ENCODE peak calls at places on chromosomes 12 and 14, in eight cellular contexts. R is pancreas; S is PC-9; E is adrenal gland; N is heart right ventricle; Y is choroid plexus epithelial cell; O is CD8-positive, alpha-beta T cell; W is tibial artery. X is an unnamed sample.

GRCh38 chr14:22497144-22497423 is 91.9 kb downstream of the DAD1 start:
- DNase-seq in R (no peak), S (no peak), E (no peak), N (no peak), Y (no peak), O (no peak), W (no peak), X (no peak)

GRCh38 chr12:59403259-59403932 is 192.4 kb upstream of the SLC16A7 start:
- DNase-seq in R (peak; percentile 26), S (no peak), E (peak; percentile 45), N (peak; percentile 41), Y (peak; percentile 83), O (peak; percentile 27), W (peak; percentile 65), X (peak; percentile 61)

GRCh38 chr12:102061096-102061555 is 665 bp downstream of the WASHC3 start:
- DNase-seq in R (no peak), S (peak; percentile 44), E (no peak), N (no peak), Y (peak; percentile 38), O (peak; percentile 18), W (no peak), X (peak; percentile 60)

GRCh38 chr14:53979747-53980642 is 23.4 kb upstream of the BMP4 start:
- DNase-seq in R (no peak), S (peak; percentile 44), E (peak; percentile 81), N (no peak), Y (peak; percentile 24), O (no peak), W (peak; percentile 28), X (no peak)

GRCh38 chr14:65258391-65258790 is 154.1 kb upstream of the FUT8 start:
- DNase-seq in R (no peak), S (peak; percentile 98), E (no peak), N (no peak), Y (peak; percentile 79), O (no peak), W (no peak), X (peak; percentile 77)

GRCh38 chr14:55084648-55085441 is 33.4 kb downstream of the MAPK1IP1L start:
- DNase-seq in R (no peak), S (no peak), E (no peak), N (no peak), Y (no peak), O (no peak), W (no peak), X (no peak)

GRCh38 chr14:37901978-37902377 is 305.7 kb upstream of the SSTR1 start:
- DNase-seq in R (no peak), S (no peak), E (no peak), N (peak; percentile 66), Y (peak; percentile 54), O (no peak), W (peak; percentile 32), X (no peak)

GRCh38 chr12:104708891-104709290 is 249.2 kb downstream of the SLC41A2 start:
- DNase-seq in R (no peak), S (no peak), E (no peak), N (no peak), Y (no peak), O (no peak), W (no peak), X (no peak)

GRCh38 chr12:89353188-89353822 is 1.0 kb upstream of the DUSP6 start:
- DNase-seq in R (peak; percentile 87), S (peak; percentile 55), E (peak; percentile 69), N (peak; percentile 65), Y (peak; percentile 77), O (peak; percentile 32), W (peak; percentile 61), X (no peak)

GRCh38 chr14:68020493-68020892 is 200.9 kb downstream of the RAD51B start:
- DNase-seq in R (no peak), S (no peak), E (no peak), N (no peak), Y (no peak), O (no peak), W (no peak), X (no peak)

GRCh38 chr14:69129264-69129880 is 23.5 kb downstream of the DCAF5 start:
- DNase-seq in R (peak; percentile 49), S (peak; percentile 60), E (peak; percentile 80), N (peak; percentile 76), Y (peak; percentile 94), O (peak; percentile 78), W (peak; percentile 55), X (peak; percentile 75)

GRCh38 chr12:99771659-99772058 is 124.1 kb downstream of the GARIN6 start:
- DNase-seq in R (no peak), S (no peak), E (no peak), N (no peak), Y (no peak), O (no peak), W (no peak), X (no peak)

GRCh38 chr12:50618864-50619609 is 114.3 kb downstream of the DIP2B start:
- DNase-seq in R (no peak), S (peak; percentile 98), E (no peak), N (no peak), Y (peak; percentile 74), O (no peak), W (no peak), X (peak; percentile 88)

GRCh38 chr12:118292836-118293235 is 79.9 kb downstream of the TAOK3 start:
- DNase-seq in R (no peak), S (no peak), E (no peak), N (no peak), Y (no peak), O (no peak), W (no peak), X (no peak)

GRCh38 chr12:124149287-124149686 is 145.6 kb upstream of the RFLNA start:
- DNase-seq in R (no peak), S (no peak), E (no peak), N (no peak), Y (no peak), O (no peak), W (no peak), X (no peak)

GRCh38 chr14:77646907-77647306 is 30.5 kb upstream of the SPTLC2 start:
- DNase-seq in R (no peak), S (no peak), E (no peak), N (no peak), Y (no peak), O (no peak), W (no peak), X (no peak)

GRCh38 chr12:55929306-55929791 is 1.6 kb upstream of the DGKA start:
- DNase-seq in R (no peak), S (no peak), E (no peak), N (peak; percentile 11), Y (no peak), O (peak; percentile 88), W (no peak), X (no peak)

DNA sequence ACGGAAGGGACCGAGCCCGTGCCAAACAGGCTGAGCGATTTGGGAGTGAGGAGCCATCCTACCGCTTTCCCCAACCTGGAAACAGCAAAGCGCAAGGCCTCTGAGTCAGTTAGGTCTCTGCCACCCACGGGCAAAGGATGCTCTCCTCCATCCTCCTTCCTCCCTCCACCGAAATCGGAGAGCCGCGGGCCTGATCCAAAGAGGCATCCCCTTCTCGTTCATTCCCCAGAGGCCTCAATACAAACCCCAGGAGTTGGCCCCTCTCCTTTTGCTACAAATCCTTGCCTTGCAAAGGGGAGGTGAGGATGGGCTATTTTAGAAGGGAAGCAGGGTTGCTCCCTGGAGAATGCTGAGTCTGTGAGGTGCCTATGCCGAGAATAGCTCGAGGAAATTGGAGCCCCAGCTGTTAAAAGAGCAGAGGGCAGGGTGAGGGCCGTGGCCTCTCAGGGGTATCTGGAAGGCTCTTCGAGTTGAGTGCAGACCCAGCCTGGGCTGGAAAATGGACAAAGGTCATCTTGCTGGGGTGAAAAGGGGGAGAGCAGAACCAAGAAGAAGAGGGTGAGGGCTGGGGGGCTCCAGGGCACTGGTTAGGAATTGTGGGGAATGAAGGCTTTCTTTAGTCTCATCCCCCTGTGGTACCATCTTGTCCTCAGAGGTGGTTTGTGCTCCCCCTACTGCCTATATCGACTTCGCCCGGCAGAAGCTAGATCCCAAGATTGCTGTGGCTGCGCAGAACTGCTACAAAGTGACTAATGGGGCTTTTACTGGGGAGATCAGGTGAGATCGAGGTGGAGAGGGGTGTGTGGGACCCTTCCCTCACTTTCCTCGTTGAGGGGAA is 1.1 kb downstream of the TPI1 start:
- DNase-seq in R (no peak), S (no peak), E (no peak), N (no peak), Y (peak; percentile 38), O (no peak), W (no peak), X (no peak)
- TF ChIP-seq CTCF in R (no peak), S (no peak), E (no peak), N (no peak), Y (peak; percentile 47), O (no peak), W (no peak), X (peak; percentile 9)

GRCh38 chr12:53604581-53604980 is 21.6 kb downstream of the ATF7 start:
- DNase-seq in R (no peak), S (no peak), E (no peak), N (no peak), Y (no peak), O (no peak), W (no peak), X (no peak)

GRCh38 chr12:53602176-53602942 is 23.8 kb downstream of the ATF7 start:
- DNase-seq in R (no peak), S (no peak), E (no peak), N (no peak), Y (no peak), O (no peak), W (no peak), X (no peak)

GRCh38 chr12:53603196-53603595 is 23.0 kb downstream of the ATF7 start:
- DNase-seq in R (no peak), S (no peak), E (no peak), N (no peak), Y (no peak), O (no peak), W (no peak), X (no peak)

GRCh38 chr12:53601296-53601847 is 24.8 kb downstream of the ATF7 start:
- DNase-seq in R (no peak), S (no peak), E (no peak), N (no peak), Y (no peak), O (no peak), W (no peak), X (no peak)

GRCh38 chr12:53603804-53604203 is 22.4 kb downstream of the ATF7 start:
- DNase-seq in R (no peak), S (no peak), E (no peak), N (no peak), Y (no peak), O (no peak), W (no peak), X (peak; percentile 43)
- H3K4me3 ChIP-seq in R (no peak overlapping the region), S (no peak overlapping the region), E (no peak overlapping the region), N (no peak overlapping the region), Y (no peak overlapping the region), O (no peak overlapping the region), W (no peak overlapping the region), X (no peak overlapping the region)

GRCh38 chr12:109944975-109945374 is 44.9 kb downstream of the TCHP start:
- DNase-seq in R (no peak), S (no peak), E (no peak), N (peak; percentile 30), Y (peak; percentile 73), O (no peak), W (no peak), X (peak; percentile 72)
- TF ChIP-seq CTCF in R (no peak), S (no peak), E (no peak), N (no peak), Y (peak; percentile 40), O (no peak), W (no peak), X (peak; percentile 33)

DNA sequence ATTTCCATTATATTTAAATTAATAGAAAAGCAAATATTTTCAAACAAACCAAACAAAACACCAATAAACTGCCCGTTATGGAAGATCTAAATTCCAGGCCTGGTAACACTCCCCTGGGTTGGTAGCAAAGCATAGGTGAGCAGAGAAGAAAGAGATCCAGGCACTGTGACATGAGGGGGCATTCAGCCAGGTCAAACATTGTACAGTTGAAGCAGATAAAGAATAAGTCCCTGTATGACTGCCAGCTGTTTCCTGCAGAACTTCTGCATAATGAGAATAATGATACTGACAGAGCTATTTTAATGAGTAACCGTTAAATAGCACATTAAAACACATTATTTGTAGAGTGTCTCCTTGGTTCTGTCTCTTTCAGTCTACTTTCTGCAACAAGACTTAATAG is 35.4 kb downstream of the SLC38A1 start:
- DNase-seq in R (peak; percentile 34), S (no peak), E (no peak), N (no peak), Y (no peak), O (no peak), W (no peak), X (no peak)
- H3K4me3 ChIP-seq in R (no peak overlapping the region), S (no peak overlapping the region), E (no peak overlapping the region), N (no peak overlapping the region), Y (no peak overlapping the region), O (no peak overlapping the region), W (no peak overlapping the region), X (no peak overlapping the region)